ENCODE peak calls at places on chromosomes 1 and 21, in ten cellular contexts. F is A549; A is CD8-positive, alpha-beta T cell; W is transverse colon; N is adrenal gland; U is ovary; B is tibial artery; H is lower lobe of right lung; Q is left ventricle myocardium inferior; Y is heart left ventricle. X is an unnamed sample.

GRCh38 chr1:29601021-29601420 is 364.7 kb downstream of the PTPRU start:
- DNase-seq in H (no peak), A (no peak), Y (no peak), F (no peak), U (no peak), B (no peak), Q (no peak), W (no peak), N (no peak), X (peak)

GRCh38 chr21:40622531-40622930 is 224.4 kb downstream of the DSCAM start:
- DNase-seq in Y (no peak), W (no peak), B (no peak), N (no peak), Q (no peak), A (no peak), H (no peak), F (no peak), U (no peak), X (no peak)

GRCh38 chr1:33088119-33088906 is 7.4 kb downstream of the AZIN2 start:
- DNase-seq in A (peak), U (no peak), H (no peak), N (no peak), W (no peak), F (no peak), Q (no peak), B (no peak), Y (no peak), X (no peak)

GRCh38 chr1:53430256-53430655 is 28.9 kb upstream of the DMRTB1 start:
- DNase-seq in U (no peak), Y (no peak), F (no peak), N (no peak), H (no peak), B (no peak), W (no peak), Q (no peak), A (no peak), X (no peak)

GRCh38 chr1:155976913-155977606 is 1.3 kb downstream of the ARHGEF2 start:
- DNase-seq in U (no peak), Q (no peak), B (no peak), Y (no peak), N (no peak), A (no peak), W (peak), F (no peak), H (no peak), X (no peak)

GRCh38 chr1:111157425-111157824 is 17.4 kb downstream of the CEPT1 start:
- DNase-seq in W (no peak), U (no peak), N (no peak), B (no peak), Y (no peak), H (no peak), F (no peak), A (no peak), Q (no peak), X (no peak)

GRCh38 chr1:37410815-37411214 is 63.6 kb upstream of the ZC3H12A start:
- DNase-seq in Y (no peak), U (no peak), A (no peak), F (no peak), W (no peak), B (no peak), H (no peak), Q (no peak), N (no peak), X (no peak)

GRCh38 chr1:112674986-112675727 is 698 bp downstream of the MOV10 start:
- DNase-seq in Y (peak), W (peak), H (no peak), F (peak), A (peak), N (peak), B (peak), Q (peak), U (peak), X (no peak)

GRCh38 chr1:1451696-1452364 is 2.3 kb downstream of the ATAD3C start:
- DNase-seq in H (no peak), W (no peak), Q (no peak), N (no peak), B (no peak), A (no peak), Y (no peak), U (no peak), F (no peak), X (no peak)

GRCh38 chr1:235757697-235758096 is 108.1 kb upstream of the GNG4 start:
- DNase-seq in H (no peak), N (no peak), W (no peak), Y (no peak), B (no peak), F (no peak), U (no peak), A (no peak), Q (no peak), X (no peak)

GRCh38 chr1:43473463-43473862 is 19.7 kb upstream of the HYI start:
- DNase-seq in Y (no peak), N (no peak), U (no peak), H (no peak), Q (no peak), W (no peak), B (no peak), F (no peak), A (no peak), X (no peak)

GRCh38 chr1:178341218-178341956 is 155.4 kb downstream of the CLEC20A start:
- DNase-seq in N (peak), F (no peak), A (no peak), H (peak), U (peak), B (peak), Y (peak), W (peak), Q (peak), X (peak)

GRCh38 chr1:86429122-86429725 is 5.3 kb downstream of the CLCA2 start:
- DNase-seq in Q (no peak), N (no peak), A (no peak), B (no peak), F (no peak), Y (no peak), U (no peak), H (no peak), W (no peak), X (no peak)

GRCh38 chr1:15849775-15850449 is 2.4 kb downstream of the SPEN start:
- DNase-seq in B (peak), A (no peak), U (peak), F (peak), N (peak), Y (peak), W (peak), H (no peak), Q (peak), X (no peak)

GRCh38 chr1:30258876-30259275 is 464.5 kb downstream of the MATN1 start:
- DNase-seq in H (no peak), B (no peak), Y (no peak), U (no peak), A (no peak), N (no peak), Q (no peak), W (no peak), F (no peak), X (no peak)

GRCh38 chr21:43209575-43210453 is 41.0 kb downstream of the CRYAA start:
- DNase-seq in W (no peak), Q (no peak), N (peak), B (peak), A (no peak), H (no peak), F (peak), Y (peak), U (no peak), X (peak)

GRCh38 chr21:42351626-42352432 is 1.0 kb upstream of the TFF2 start:
- DNase-seq in W (no peak), H (no peak), B (peak), Q (no peak), U (peak), F (no peak), N (no peak), Y (no peak), A (no peak), X (peak)

GRCh38 chr1:244010191-244010590 is 40.9 kb upstream of the ZBTB18 start:
- DNase-seq in B (no peak), H (no peak), W (no peak), N (no peak), U (no peak), Q (no peak), A (peak), F (peak), Y (no peak), X (no peak)

GRCh38 chr1:51636765-51637522 is 20.1 kb downstream of the OSBPL9 start:
- DNase-seq in W (peak), Y (peak), H (no peak), F (no peak), A (no peak), N (peak), B (peak), Q (no peak), U (peak), X (peak)

GRCh38 chr1:156154317-156154749 is 948 bp downstream of the SEMA4A start:
- DNase-seq in W (peak), F (no peak), B (no peak), H (peak), U (no peak), A (peak), N (no peak), Q (no peak), Y (peak), X (no peak)

GRCh38 chr21:34994646-34995631 is 54.2 kb downstream of the RUNX1 start:
- DNase-seq in A (no peak), B (peak), U (no peak), H (peak), F (no peak), Q (no peak), N (no peak), W (no peak), Y (no peak), X (no peak)

GRCh38 chr21:41169701-41170100 is 1.7 kb downstream of the BACE2 start:
- DNase-seq in W (no peak), H (no peak), F (no peak), Y (no peak), N (no peak), U (no peak), Q (no peak), B (no peak), A (no peak), X (no peak)

GRCh38 chr21:34202553-34203332 is 129.4 kb downstream of the MRPS6 start:
- DNase-seq in W (peak), B (peak), U (peak), Y (no peak), H (peak), F (no peak), Q (peak), N (peak), A (no peak), X (no peak)

GRCh38 chr1:210647406-210648333 is 319.0 kb downstream of the HHAT start:
- DNase-seq in Y (no peak), A (no peak), N (no peak), B (no peak), Q (no peak), H (no peak), W (no peak), U (no peak), F (no peak), X (no peak)

GRCh38 chr21:35291963-35292627 is 243.0 kb upstream of the RUNX1 start:
- DNase-seq in H (no peak), B (no peak), N (no peak), F (no peak), U (no peak), Y (no peak), W (no peak), A (no peak), Q (no peak), X (no peak)

GRCh38 chr1:215890438-215890837 is 323.3 kb downstream of the KCTD3 start:
- DNase-seq in U (no peak), Q (no peak), A (no peak), F (no peak), Y (no peak), B (no peak), W (no peak), N (no peak), H (no peak), X (no peak)

GRCh38 chr21:17463441-17463840 is 49.4 kb upstream of the CXADR start:
- DNase-seq in F (peak), U (no peak), Y (peak), N (peak), B (no peak), A (no peak), W (no peak), Q (no peak), H (no peak), X (no peak)

GRCh38 chr1:153705484-153705883 is 22.4 kb upstream of the INTS3 start:
- DNase-seq in F (no peak), H (no peak), N (no peak), A (no peak), W (no peak), Y (no peak), U (no peak), Q (no peak), B (no peak), X (no peak)

GRCh38 chr1:25065246-25066238 is 135.5 kb upstream of the RUNX3 start:
- DNase-seq in Q (no peak), N (no peak), B (no peak), F (no peak), Y (no peak), U (no peak), W (no peak), A (peak), H (peak), X (no peak)

GRCh38 chr21:45581322-45581712 is 39.1 kb upstream of the SLC19A1 start:
- DNase-seq in H (peak), A (no peak), W (peak), Q (no peak), B (peak), U (no peak), N (peak), F (no peak), Y (no peak), X (peak)

GRCh38 chr1:32644426-32644825 is 5.9 kb downstream of the ZBTB8OS start:
- DNase-seq in W (no peak), F (no peak), A (no peak), H (no peak), U (no peak), N (no peak), Q (no peak), B (no peak), Y (no peak), X (no peak)

GRCh38 chr1:6207075-6207885 is 1.4 kb downstream of the RNF207 start:
- DNase-seq in Y (no peak), A (no peak), U (no peak), B (no peak), N (no peak), Q (no peak), H (peak), F (no peak), W (no peak), X (no peak)

GRCh38 chr1:102593276-102593675 is 515.0 kb downstream of the COL11A1 start:
- DNase-seq in B (no peak), F (no peak), H (no peak), A (no peak), U (no peak), Q (no peak), N (no peak), Y (no peak), W (no peak), X (no peak)

GRCh38 chr1:55833452-55834160 is 618.4 kb upstream of the USP24 start:
- DNase-seq in N (no peak), F (no peak), Q (no peak), H (no peak), Y (no peak), U (no peak), B (no peak), A (no peak), W (no peak), X (no peak)

DNA sequence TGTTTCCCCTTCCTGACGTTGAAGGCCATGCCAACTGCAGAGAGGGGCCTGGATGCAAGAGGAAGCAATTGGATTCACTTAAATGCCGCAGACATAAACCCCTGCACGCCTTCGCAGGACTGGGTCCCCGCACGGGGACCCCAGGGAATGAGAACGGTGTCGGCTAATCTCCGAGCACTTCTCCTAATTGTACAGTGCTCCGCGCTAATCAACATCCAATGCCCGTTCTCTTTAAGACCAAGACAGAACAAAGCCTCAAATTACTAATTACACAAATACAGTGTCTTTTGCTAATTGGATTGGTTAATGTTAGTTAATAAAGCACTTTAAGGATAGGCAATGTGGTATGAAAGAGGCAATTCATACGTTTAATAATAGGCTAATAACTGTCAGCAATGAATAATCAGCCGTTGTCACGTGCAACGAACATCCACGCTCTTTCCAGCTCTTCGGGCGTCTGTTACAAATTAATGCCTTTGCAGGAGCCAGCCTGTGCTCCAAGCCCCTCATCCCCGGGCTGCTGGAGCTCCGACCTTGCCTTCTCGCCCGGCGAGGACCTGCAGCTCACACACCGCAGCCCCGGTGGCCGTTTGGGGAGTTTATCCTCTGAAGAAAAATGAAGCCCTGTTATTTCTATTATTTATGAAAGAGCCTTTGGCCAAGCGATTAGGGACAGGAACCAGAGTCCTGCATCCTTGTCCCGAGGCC is 157.8 kb downstream of the PRDM16 start:
- DNase-seq in Y (no peak), B (no peak), W (no peak), H (no peak), Q (no peak), N (no peak), U (no peak), A (no peak), F (no peak), X (no peak)
- TF ChIP-seq CTCF in Y (no peak), B (no peak), W (no peak), H (no peak), Q (no peak), N (no peak), U (no peak), A (no peak), F (no peak), X (no peak)

GRCh38 chr1:231187556-231187955 is 25.7 kb downstream of the TRIM67 start:
- DNase-seq in Q (no peak), H (no peak), N (no peak), A (no peak), B (no peak), U (no peak), Y (no peak), F (no peak), W (no peak), X (no peak)
- H3K27ac ChIP-seq in Q (no peak), H (no peak), N (no peak), A (no peak), B (no peak), U (no peak), Y (no peak), F (peak), W (no peak), X (no peak)

DNA sequence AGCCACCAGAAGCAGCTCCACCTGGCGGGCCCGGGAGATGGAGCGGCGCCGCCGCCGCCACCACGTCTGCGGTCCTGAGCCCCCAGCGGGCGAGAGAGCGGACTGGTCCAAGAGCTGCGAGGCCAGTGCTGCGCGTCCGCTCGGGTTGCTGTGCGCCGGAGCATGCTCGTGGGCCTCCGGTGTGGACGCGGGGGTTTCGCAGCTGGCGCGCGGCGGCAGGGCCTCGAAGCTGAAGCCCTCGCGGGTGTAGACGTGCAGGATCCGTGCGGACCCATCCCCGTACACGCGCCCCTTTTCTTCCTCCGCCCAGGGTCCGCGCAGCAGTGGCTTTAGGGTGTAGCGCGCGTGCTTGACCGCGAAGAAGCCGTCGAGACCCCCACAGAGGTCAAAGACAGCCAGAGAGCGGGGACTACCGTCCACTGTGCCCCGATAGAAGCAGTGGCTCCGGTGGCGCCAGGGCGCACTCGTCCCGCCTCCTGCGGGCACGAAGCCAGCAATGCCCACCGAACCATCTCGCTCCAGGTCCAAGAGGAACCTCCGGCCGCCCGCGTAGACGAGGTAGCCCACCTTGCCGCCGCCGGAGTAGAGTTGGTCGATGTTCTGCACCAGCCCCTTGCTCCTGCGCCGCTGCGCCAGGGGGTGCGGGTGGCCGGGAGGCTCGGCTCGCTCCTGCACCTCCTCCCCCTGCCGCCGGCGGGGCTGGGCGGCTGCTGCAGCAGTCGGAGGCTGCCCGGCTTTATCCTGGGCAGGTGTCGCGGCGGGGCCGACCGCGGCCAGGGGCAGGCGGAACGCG is 1.1 kb downstream of the ADAMTS5 start:
- DNase-seq in A (no peak), W (peak), N (no peak), H (peak), Y (peak), B (peak), Q (peak), U (peak), F (no peak), X (no peak)
- H3K4me3 ChIP-seq in A (no peak), W (peak), N (peak), H (peak), Y (peak), B (peak), Q (peak), U (peak), F (no peak), X (peak)

DNA sequence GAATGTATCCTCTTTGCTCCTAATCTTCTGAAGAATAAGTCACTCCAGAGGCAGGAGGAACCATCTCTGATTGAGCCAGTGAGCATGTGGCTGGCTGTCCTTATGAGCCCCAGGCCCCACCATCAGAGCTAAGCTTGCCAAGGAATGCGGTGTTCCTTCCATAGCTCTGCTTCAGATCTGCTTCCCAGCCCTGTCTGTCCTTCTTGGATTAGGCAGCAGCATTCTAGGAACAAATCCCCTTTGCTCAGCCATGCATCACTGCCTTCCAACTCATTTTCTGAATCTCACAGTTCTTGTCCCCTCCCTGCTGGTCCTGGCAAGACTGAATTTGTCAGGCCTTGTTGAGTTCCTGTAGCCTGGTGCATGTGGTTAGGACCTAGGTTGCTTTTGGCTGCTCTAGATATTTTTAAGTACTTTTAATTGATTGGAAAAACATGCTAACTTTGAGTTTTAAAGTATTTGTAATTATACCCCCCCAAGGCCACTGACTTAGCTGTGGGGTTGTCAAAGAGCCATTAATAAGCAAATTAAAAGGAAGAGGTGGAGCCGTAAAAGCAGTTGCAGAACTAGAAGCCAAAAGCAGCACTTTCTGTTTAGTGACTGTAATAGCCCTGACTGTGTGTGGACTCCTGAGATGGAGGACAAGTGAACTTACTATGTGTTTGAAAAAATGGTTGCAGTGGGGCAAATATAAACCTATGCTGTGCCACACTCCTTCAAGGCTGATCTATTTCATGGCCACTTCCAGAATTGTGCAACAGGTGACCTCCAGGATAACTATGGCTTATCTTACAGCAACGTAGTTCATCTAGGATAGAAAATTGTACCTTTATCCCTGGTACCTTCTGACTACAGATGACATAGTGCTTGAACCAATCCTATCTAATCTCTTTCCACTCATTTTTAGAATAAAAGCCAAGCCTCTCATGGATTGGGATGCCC is 61.3 kb upstream of the BACH1 start:
- DNase-seq in A (no peak), Y (no peak), B (no peak), W (no peak), F (no peak), N (no peak), U (no peak), H (no peak), Q (peak), X (no peak)
- TF ChIP-seq CTCF in A (no peak), Y (no peak), B (no peak), W (no peak), F (no peak), N (no peak), U (no peak), H (no peak), Q (no peak), X (no peak)

GRCh38 chr1:191592111-191592510 is 566.2 kb upstream of the RGS18 start:
- DNase-seq in A (no peak), Q (no peak), H (no peak), Y (no peak), N (no peak), U (no peak), F (no peak), W (no peak), B (no peak), X (no peak)
- H3K27ac ChIP-seq in A (no peak), Q (no peak), H (no peak), Y (no peak), N (no peak), U (no peak), F (no peak), W (no peak), B (no peak), X (no peak)

GRCh38 chr1:20070357-20070756 is 363 bp downstream of the PLA2G5 start:
- DNase-seq in U (no peak), Q (no peak), N (no peak), F (no peak), A (no peak), Y (no peak), H (no peak), W (no peak), B (no peak), X (no peak)
- H3K4me3 ChIP-seq in U (peak), Q (peak), N (no peak), F (no peak), A (no peak), Y (peak), H (peak), W (no peak), B (peak), X (peak)

X was measured in coronary artery.